ENCODE peak calls at places on chromosomes 3 and 15, in eight cellular contexts. N is nephron progenitor cell; G is NCI-H446; D is tibial nerve; P is effector memory CD8-positive, alpha-beta T cell; S is activated naive CD4-positive, alpha-beta T cell treated with anti-CD3 and anti-CD28 coated beads, Interleukin-2, amount 10 ng/mL, durations not matched to agents 7 days and 5 days; V is stimulated activated CD4-positive, alpha-beta T cell treated with anti-CD3 and anti-CD28 coated beads, TNF-alpha, amount 100 ng/mL, for 48 hours; W is kidney tubule cell. B is an unnamed sample.

GRCh38 chr3:46406786-46407611 is at the start of the genes CCR5AS and CCRL2:
- DNase-seq in N (peak; percentile 9), S (peak; percentile 67), D (peak; percentile 52), P (peak; percentile 47), V (peak; percentile 21), G (no peak), W (peak; percentile 36), B (peak; percentile 86)

GRCh38 chr3:81170298-81170697 is 591.1 kb downstream of the GBE1 start:
- DNase-seq in G (no peak), S (no peak), W (no peak), P (no peak), N (no peak), V (no peak), D (no peak), B (no peak)

GRCh38 chr15:33395841-33396240 is 85.1 kb downstream of the RYR3 start:
- DNase-seq in W (no peak), P (no peak), S (no peak), G (no peak), V (no peak), N (no peak), D (no peak), B (no peak)

GRCh38 chr3:43747641-43748040 is 56.9 kb downstream of the ABHD5 start:
- DNase-seq in S (no peak), D (no peak), W (peak; percentile 45), G (no peak), N (no peak), V (no peak), P (no peak), B (peak; percentile 64)

GRCh38 chr3:139309046-139309660 is 34.7 kb upstream of the MRPS22 start:
- DNase-seq in N (no peak), V (no peak), P (no peak), G (no peak), S (no peak), W (peak; percentile 76), D (no peak), B (no peak)

GRCh38 chr3:177195242-177195940 is 1.9 kb downstream of the TBL1XR1 start:
- DNase-seq in V (no peak), D (no peak), W (peak; percentile 78), N (peak; percentile 7), G (peak; percentile 35), P (no peak), S (peak; percentile 30), B (peak; percentile 58)

GRCh38 chr15:52362497-52362896 is 66.9 kb upstream of the MYO5C start:
- DNase-seq in N (no peak), S (no peak), D (peak; percentile 9), G (no peak), V (no peak), P (no peak), W (peak; percentile 41), B (no peak)

GRCh38 chr15:29322407-29322806 is 52.8 kb upstream of the NSMCE3 start:
- DNase-seq in V (no peak), S (no peak), N (no peak), P (no peak), D (no peak), G (no peak), W (no peak), B (no peak)

GRCh38 chr3:134232146-134232545 is 18.5 kb downstream of the RYK start:
- DNase-seq in V (no peak), P (no peak), D (no peak), W (peak; percentile 55), G (no peak), N (no peak), S (no peak), B (peak; percentile 32)

GRCh38 chr15:70197945-70198361 is 100.2 kb upstream of the TLE3 start:
- DNase-seq in G (no peak), N (no peak), V (no peak), P (no peak), D (no peak), W (no peak), S (no peak), B (no peak)

GRCh38 chr3:46186856-46187700 is 21.0 kb downstream of the CCR1 start:
- DNase-seq in S (no peak), G (no peak), V (no peak), D (no peak), P (no peak), W (peak; percentile 80), N (no peak), B (no peak)

GRCh38 chr15:100338971-100339444 is 2.8 kb downstream of the ADAMTS17 start:
- DNase-seq in W (peak; percentile 83), P (peak; percentile 53), D (peak; percentile 85), V (no peak), S (peak; percentile 84), G (peak; percentile 4), N (peak; percentile 61), B (peak; percentile 88)

GRCh38 chr3:7546219-7546618 is 685.3 kb downstream of the GRM7 start:
- DNase-seq in P (no peak), G (no peak), N (no peak), S (no peak), W (peak; percentile 61), V (no peak), D (no peak), B (no peak)

GRCh38 chr15:22883196-22883595 is 44.7 kb downstream of the NIPA2 start:
- DNase-seq in G (no peak), P (no peak), D (no peak), W (no peak), S (no peak), V (no peak), N (no peak), B (no peak)

GRCh38 chr15:99032935-99033334 is 25.3 kb upstream of the PGPEP1L start:
- DNase-seq in D (no peak), P (no peak), S (no peak), N (no peak), W (no peak), V (no peak), G (no peak), B (no peak)

GRCh38 chr15:40471778-40472130 is 970 bp downstream of the CHST14 start:
- DNase-seq in S (peak; percentile 55), N (peak; percentile 27), P (no peak), D (no peak), G (no peak), W (peak; percentile 91), V (no peak), B (peak; percentile 77)

GRCh38 chr3:9028134-9028533 is 64.9 kb upstream of the RAD18 start:
- DNase-seq in N (no peak), G (peak; percentile 81), S (no peak), V (no peak), W (no peak), D (peak; percentile 68), P (no peak), B (no peak)

GRCh38 chr3:127405791-127406190 is 117.9 kb upstream of the PRR20G start:
- DNase-seq in P (no peak), S (no peak), W (no peak), D (no peak), V (no peak), G (no peak), N (no peak), B (no peak)

GRCh38 chr15:96350321-96350720 is 19.8 kb downstream of the NR2F2 start:
- DNase-seq in N (no peak), G (no peak), S (no peak), W (peak; percentile 15), V (no peak), D (no peak), P (no peak), B (no peak)

GRCh38 chr15:29116970-29117700 is 152.5 kb downstream of the NSMCE3 start:
- DNase-seq in G (no peak), P (no peak), W (no peak), S (no peak), D (no peak), V (no peak), N (no peak), B (no peak)

GRCh38 chr3:50607271-50608091 is 4.1 kb downstream of the CISH start:
- DNase-seq in V (no peak), S (peak; percentile 66), W (peak; percentile 48), G (no peak), N (no peak), P (no peak), D (no peak), B (no peak)

GRCh38 chr3:77320514-77320913 is 280.6 kb downstream of the ROBO2 start:
- DNase-seq in G (peak; percentile 45), D (no peak), P (no peak), V (no peak), S (no peak), N (peak; percentile 16), W (peak; percentile 43), B (peak; percentile 69)

GRCh38 chr3:10822708-10823515 is 6.9 kb downstream of the SLC6A11 start:
- DNase-seq in S (no peak), N (no peak), G (no peak), V (no peak), D (no peak), P (no peak), W (no peak), B (no peak)

GRCh38 chr3:55608266-55608937 is 121.3 kb upstream of the WNT5A start:
- DNase-seq in N (no peak), S (no peak), V (no peak), W (no peak), G (no peak), D (no peak), P (no peak), B (no peak)